ENCODE peak calls at places on chromosomes 3 and 15, in nine cellular contexts. One of them, this sample, is unnamed.

GRCh38 chr3:39260957-39261356 is 18.9 kb downstream of the CX3CR1 start:
- DNase-seq in C1 segment of cervical spinal cord: no peak
- DNase-seq in fibroblast of lung: peak
- DNase-seq in kidney glomerular epithelial cell: peak
- DNase-seq in lung microvascular endothelial cell: peak
- DNase-seq in NCI-H1417: peak
- DNase-seq in HCT116: peak
- DNase-seq in HTR-8/SVneo: peak
- DNase-seq in central memory CD4-positive, alpha-beta T cell: peak
- DNase-seq in this sample: peak

GRCh38 chr3:133935843-133936825 is 40.5 kb upstream of the RAB6B start:
- DNase-seq in C1 segment of cervical spinal cord: no peak
- DNase-seq in fibroblast of lung: no peak
- DNase-seq in kidney glomerular epithelial cell: no peak
- DNase-seq in lung microvascular endothelial cell: no peak
- DNase-seq in NCI-H1417: no peak
- DNase-seq in HCT116: no peak
- DNase-seq in HTR-8/SVneo: no peak
- DNase-seq in central memory CD4-positive, alpha-beta T cell: no peak
- DNase-seq in this sample: no peak

GRCh38 chr3:48553886-48554845 is 2.4 kb downstream of the PFKFB4 start:
- DNase-seq in C1 segment of cervical spinal cord: no peak
- DNase-seq in fibroblast of lung: no peak
- DNase-seq in kidney glomerular epithelial cell: no peak
- DNase-seq in lung microvascular endothelial cell: no peak
- DNase-seq in NCI-H1417: no peak
- DNase-seq in HCT116: no peak
- DNase-seq in HTR-8/SVneo: no peak
- DNase-seq in central memory CD4-positive, alpha-beta T cell: no peak
- DNase-seq in this sample: no peak

GRCh38 chr3:12193485-12194165 is 34.9 kb upstream of the TIMP4 start:
- DNase-seq in C1 segment of cervical spinal cord: no peak
- DNase-seq in fibroblast of lung: peak
- DNase-seq in kidney glomerular epithelial cell: peak
- DNase-seq in lung microvascular endothelial cell: peak
- DNase-seq in NCI-H1417: no peak
- DNase-seq in HCT116: peak
- DNase-seq in HTR-8/SVneo: peak
- DNase-seq in central memory CD4-positive, alpha-beta T cell: no peak
- DNase-seq in this sample: peak

GRCh38 chr15:85128636-85129035 is 147.0 kb downstream of the PDE8A start:
- DNase-seq in C1 segment of cervical spinal cord: no peak
- DNase-seq in fibroblast of lung: peak
- DNase-seq in kidney glomerular epithelial cell: no peak
- DNase-seq in lung microvascular endothelial cell: no peak
- DNase-seq in NCI-H1417: no peak
- DNase-seq in HCT116: no peak
- DNase-seq in HTR-8/SVneo: no peak
- DNase-seq in central memory CD4-positive, alpha-beta T cell: no peak
- DNase-seq in this sample: no peak

GRCh38 chr3:141360888-141361598 is 7.3 kb upstream of the ZBTB38 start:
- DNase-seq in C1 segment of cervical spinal cord: no peak
- DNase-seq in fibroblast of lung: peak
- DNase-seq in kidney glomerular epithelial cell: peak
- DNase-seq in lung microvascular endothelial cell: peak
- DNase-seq in NCI-H1417: peak
- DNase-seq in HCT116: peak
- DNase-seq in HTR-8/SVneo: peak
- DNase-seq in central memory CD4-positive, alpha-beta T cell: peak
- DNase-seq in this sample: peak

GRCh38 chr3:97694876-97695275 is 69.7 kb upstream of the ARL6 start:
- DNase-seq in C1 segment of cervical spinal cord: no peak
- DNase-seq in fibroblast of lung: no peak
- DNase-seq in kidney glomerular epithelial cell: no peak
- DNase-seq in lung microvascular endothelial cell: no peak
- DNase-seq in NCI-H1417: no peak
- DNase-seq in HCT116: no peak
- DNase-seq in HTR-8/SVneo: peak
- DNase-seq in central memory CD4-positive, alpha-beta T cell: no peak
- DNase-seq in this sample: no peak

GRCh38 chr3:42961633-42962032 is 17.5 kb upstream of the GASK1A start:
- DNase-seq in C1 segment of cervical spinal cord: no peak
- DNase-seq in fibroblast of lung: peak
- DNase-seq in kidney glomerular epithelial cell: peak
- DNase-seq in lung microvascular endothelial cell: peak
- DNase-seq in NCI-H1417: peak
- DNase-seq in HCT116: peak
- DNase-seq in HTR-8/SVneo: peak
- DNase-seq in central memory CD4-positive, alpha-beta T cell: peak
- DNase-seq in this sample: peak

GRCh38 chr3:141368062-141368924 is at the start of gene ZBTB38:
- DNase-seq in C1 segment of cervical spinal cord: peak
- DNase-seq in fibroblast of lung: peak
- DNase-seq in kidney glomerular epithelial cell: peak
- DNase-seq in lung microvascular endothelial cell: peak
- DNase-seq in NCI-H1417: no peak
- DNase-seq in HCT116: peak
- DNase-seq in HTR-8/SVneo: peak
- DNase-seq in central memory CD4-positive, alpha-beta T cell: no peak
- DNase-seq in this sample: peak

GRCh38 chr15:68220967-68221366 is 8.6 kb downstream of the CLN6 start:
- DNase-seq in C1 segment of cervical spinal cord: no peak
- DNase-seq in fibroblast of lung: no peak
- DNase-seq in kidney glomerular epithelial cell: no peak
- DNase-seq in lung microvascular endothelial cell: no peak
- DNase-seq in NCI-H1417: no peak
- DNase-seq in HCT116: no peak
- DNase-seq in HTR-8/SVneo: no peak
- DNase-seq in central memory CD4-positive, alpha-beta T cell: no peak
- DNase-seq in this sample: no peak

GRCh38 chr3:137988982-137989381 is 21.0 kb upstream of the CLDN18 start:
- DNase-seq in C1 segment of cervical spinal cord: no peak
- DNase-seq in fibroblast of lung: no peak
- DNase-seq in kidney glomerular epithelial cell: no peak
- DNase-seq in lung microvascular endothelial cell: no peak
- DNase-seq in NCI-H1417: no peak
- DNase-seq in HCT116: no peak
- DNase-seq in HTR-8/SVneo: no peak
- DNase-seq in central memory CD4-positive, alpha-beta T cell: no peak
- DNase-seq in this sample: no peak

GRCh38 chr3:106214641-106215040 is 345.8 kb upstream of the CBLB start:
- DNase-seq in C1 segment of cervical spinal cord: no peak
- DNase-seq in fibroblast of lung: no peak
- DNase-seq in kidney glomerular epithelial cell: no peak
- DNase-seq in lung microvascular endothelial cell: no peak
- DNase-seq in NCI-H1417: no peak
- DNase-seq in HCT116: no peak
- DNase-seq in HTR-8/SVneo: no peak
- DNase-seq in central memory CD4-positive, alpha-beta T cell: no peak
- DNase-seq in this sample: no peak